ENCODE peak calls at places on chromosomes 12 and 14, in five cellular contexts. One of them, this sample, is unnamed.

GRCh38 chr14:34409721-34410120 is 52.3 kb downstream of the SPTSSA start:
- DNase-seq in ureter: no peak
- DNase-seq in hippocampal formation: no peak
- DNase-seq in T-helper 2 cell: no peak
- DNase-seq in H7: no peak
- DNase-seq in this sample: no peak

GRCh38 chr12:103241184-103241583 is 254.6 kb downstream of the C12orf42 start:
- DNase-seq in hippocampal formation: no peak
- DNase-seq in T-helper 2 cell: no peak
- DNase-seq in H7: no peak
- DNase-seq in ureter: no peak
- DNase-seq in this sample: no peak

GRCh38 chr12:90253674-90254181 is 545.1 kb upstream of the ATP2B1 start:
- DNase-seq in hippocampal formation: peak
- DNase-seq in H7: peak
- DNase-seq in T-helper 2 cell: peak
- DNase-seq in ureter: peak
- DNase-seq in this sample: peak

GRCh38 chr12:3259976-3260375 is 182.8 kb downstream of the TSPAN9 start:
- DNase-seq in ureter: no peak
- DNase-seq in T-helper 2 cell: no peak
- DNase-seq in hippocampal formation: no peak
- DNase-seq in H7: no peak
- DNase-seq in this sample: no peak

GRCh38 chr14:68599896-68600620 is 192.8 kb downstream of the ZFP36L1 start:
- DNase-seq in hippocampal formation: no peak
- DNase-seq in H7: no peak
- DNase-seq in T-helper 2 cell: no peak
- DNase-seq in ureter: no peak
- DNase-seq in this sample: no peak

GRCh38 chr12:92445253-92446081 is 257.3 kb upstream of the PLEKHG7 start:
- DNase-seq in T-helper 2 cell: no peak
- DNase-seq in ureter: no peak
- DNase-seq in hippocampal formation: no peak
- DNase-seq in H7: no peak
- DNase-seq in this sample: no peak

GRCh38 chr14:82009076-82009475 is 475.4 kb upstream of the SEL1L start:
- DNase-seq in ureter: no peak
- DNase-seq in T-helper 2 cell: no peak
- DNase-seq in hippocampal formation: no peak
- DNase-seq in H7: peak
- DNase-seq in this sample: no peak

GRCh38 chr12:91404362-91404899 is 221.8 kb upstream of the DCN start:
- DNase-seq in hippocampal formation: no peak
- DNase-seq in T-helper 2 cell: no peak
- DNase-seq in H7: no peak
- DNase-seq in ureter: no peak
- DNase-seq in this sample: no peak

GRCh38 chr12:101455685-101456084 is 19.5 kb upstream of the SPIC start:
- DNase-seq in T-helper 2 cell: peak
- DNase-seq in ureter: no peak
- DNase-seq in hippocampal formation: no peak
- DNase-seq in H7: no peak
- DNase-seq in this sample: no peak

GRCh38 chr12:94872671-94873367 is 130.7 kb downstream of the NDUFA12 start:
- DNase-seq in hippocampal formation: no peak
- DNase-seq in H7: peak
- DNase-seq in T-helper 2 cell: no peak
- DNase-seq in ureter: no peak
- DNase-seq in this sample: no peak

GRCh38 chr14:75689012-75689411 is 28.0 kb downstream of the TTLL5 start:
- DNase-seq in ureter: no peak
- DNase-seq in T-helper 2 cell: no peak
- DNase-seq in H7: no peak
- DNase-seq in hippocampal formation: no peak
- DNase-seq in this sample: peak

This sample was measured in choroid plexus epithelial cell.